ENCODE peak calls at places on chromosomes 16 and 17, in four cellular contexts. P, L, Q and N are unnamed samples.

GRCh38 chr17:82444941-82445521 is 5.5 kb downstream of the CYBC1 start:
- DNase-seq in P (no peak), L (no peak), Q (no peak), N (no peak)

GRCh38 chr17:73952498-73953205 is 250.8 kb upstream of the RPL38 start:
- DNase-seq in P (no peak), L (peak; percentile 40), Q (no peak), N (peak; percentile 46)

GRCh38 chr17:76252040-76252954 is 12.0 kb upstream of the RNF157 start:
- DNase-seq in P (no peak), L (no peak), Q (no peak), N (peak; percentile 60)

GRCh38 chr17:15971108-15971507 is 26.2 kb downstream of the ADORA2B start:
- DNase-seq in P (no peak), L (no peak), Q (no peak), N (no peak)

GRCh38 chr17:56887552-56888467 is 26.0 kb downstream of the TRIM25 start:
- DNase-seq in P (no peak), L (no peak), Q (no peak), N (no peak)

GRCh38 chr16:72996291-72997062 is 51.5 kb downstream of the ZFHX3 start:
- DNase-seq in P (no peak), L (no peak), Q (no peak), N (no peak)

GRCh38 chr17:5500247-5500803 is 14.0 kb downstream of the MIS12 start:
- DNase-seq in P (no peak), L (no peak), Q (no peak), N (no peak)

GRCh38 chr17:3448059-3448630 is 14.5 kb upstream of the OR1E2 start:
- DNase-seq in P (no peak), L (no peak), Q (no peak), N (no peak)

GRCh38 chr17:7045492-7046126 is 1.7 kb upstream of the SLC16A11 start:
- DNase-seq in P (no peak), L (no peak), Q (no peak), N (no peak)

GRCh38 chr17:79737046-79737921 is 6.5 kb downstream of the ENPP7 start:
- DNase-seq in P (no peak), L (no peak), Q (no peak), N (no peak)

GRCh38 chr16:60077791-60078280 is 1343.7 kb upstream of the GOT2 start:
- DNase-seq in P (no peak), L (no peak), Q (no peak), N (no peak)

GRCh38 chr17:81399481-81400153 is 4.4 kb downstream of the BAHCC1 start:
- DNase-seq in P (no peak), L (peak; percentile 38), Q (no peak), N (no peak)

GRCh38 chr17:80063815-80064585 is 27.6 kb downstream of the CCDC40 start:
- DNase-seq in P (no peak), L (no peak), Q (no peak), N (peak; percentile 69)

GRCh38 chr17:74569392-74570003 is 2.2 kb upstream of the CD300H start:
- DNase-seq in P (no peak), L (no peak), Q (no peak), N (peak; percentile 74)

GRCh38 chr17:37637956-37638355 is 5.3 kb downstream of the DDX52 start:
- DNase-seq in P (no peak), L (no peak), Q (no peak), N (no peak)

GRCh38 chr16:10182186-10182683 is at the start of gene GRIN2A:
- DNase-seq in P (no peak), L (no peak), Q (no peak), N (no peak)

GRCh38 chr17:81230043-81230820 is 7.5 kb upstream of the CEP131 start:
- DNase-seq in P (no peak), L (no peak), Q (no peak), N (no peak)

GRCh38 chr16:534856-535445 is 7.4 kb downstream of the CAPN15 start:
- DNase-seq in P (no peak), L (no peak), Q (no peak), N (no peak)

GRCh38 chr16:10741844-10742243 is 1.8 kb upstream of the NUBP1 start:
- DNase-seq in P (no peak), L (peak; percentile 76), Q (no peak), N (peak; percentile 68)

GRCh38 chr17:8117980-8118768 is at the start of gene ALOXE3:
- DNase-seq in P (no peak), L (no peak), Q (no peak), N (no peak)

GRCh38 chr17:72416054-72416691 is 295.4 kb downstream of the SOX9 start:
- DNase-seq in P (no peak), L (no peak), Q (peak; percentile 19), N (no peak)

GRCh38 chr16:8854298-8854948 is 14.4 kb downstream of the CARHSP1 start:
- DNase-seq in P (no peak), L (no peak), Q (no peak), N (peak; percentile 15)

GRCh38 chr17:37417852-37418251 is 11.2 kb downstream of the TADA2A start:
- DNase-seq in P (no peak), L (no peak), Q (no peak), N (no peak)

GRCh38 chr16:15765880-15766279 is 90.9 kb downstream of the MYH11 start:
- DNase-seq in P (no peak), L (no peak), Q (no peak), N (no peak)

GRCh38 chr17:73798111-73798748 is 154.0 kb upstream of the SDK2 start:
- DNase-seq in P (no peak), L (no peak), Q (no peak), N (no peak)